ENCODE peak calls at places on chromosomes 5 and 9, in four cellular contexts. C, Z, E and S are unnamed samples.

GRCh38 chr9:126043691-126044090 is 282.9 kb upstream of the MVB12B start:
- DNase-seq in Z (no peak), E (no peak), C (no peak), S (no peak)

GRCh38 chr5:73280821-73281746 is 108.1 kb downstream of the TMEM174 start:
- DNase-seq in C (no peak), Z (no peak), E (no peak), S (no peak)

GRCh38 chr9:6564868-6565267 is 80.7 kb downstream of the GLDC start:
- DNase-seq in C (no peak), Z (no peak), E (peak), S (no peak)

GRCh38 chr9:125525846-125526619 is 181.0 kb downstream of the MAPKAP1 start:
- DNase-seq in E (no peak), Z (no peak), C (no peak), S (no peak)

GRCh38 chr5:99285606-99286005 is 356.8 kb upstream of the CHD1 start:
- DNase-seq in E (no peak), Z (no peak), C (no peak), S (no peak)

GRCh38 chr5:111251941-111252340 is 27.8 kb downstream of the CAMK4 start:
- DNase-seq in Z (no peak), E (no peak), C (no peak), S (no peak)

GRCh38 chr5:148011407-148012124 is 52.2 kb upstream of the SPINK5 start:
- DNase-seq in Z (no peak), C (no peak), E (no peak), S (no peak)

GRCh38 chr9:119366909-119367690 is 2.1 kb downstream of the BRINP1 start:
- DNase-seq in C (no peak), Z (no peak), E (no peak), S (no peak)

GRCh38 chr5:68995847-68996204 is 98.0 kb upstream of the SLC30A5 start:
- DNase-seq in Z (no peak), C (no peak), E (no peak), S (no peak)

GRCh38 chr5:127577458-127577857 is 60.0 kb downstream of the PRRC1 start:
- DNase-seq in C (no peak), Z (no peak), E (no peak), S (no peak)

GRCh38 chr5:144026286-144026685 is 144.2 kb downstream of the YIPF5 start:
- DNase-seq in C (no peak), E (no peak), Z (no peak), S (no peak)

GRCh38 chr9:1879501-1879900 is 135.6 kb upstream of the SMARCA2 start:
- DNase-seq in C (no peak), E (no peak), Z (no peak), S (no peak)

GRCh38 chr5:112975721-112976431 is 722 bp upstream of the DCP2 start:
- DNase-seq in Z (no peak), C (no peak), E (no peak), S (no peak)

GRCh38 chr5:157269763-157270272 is 3.9 kb downstream of the CYFIP2 start:
- DNase-seq in Z (no peak), C (no peak), E (no peak), S (no peak)

GRCh38 chr9:89363311-89363670 is 45.0 kb downstream of the SECISBP2 start:
- DNase-seq in Z (peak), C (no peak), E (peak), S (no peak)

GRCh38 chr9:34961574-34962480 is 3.7 kb downstream of the PHF24 start:
- DNase-seq in E (no peak), Z (no peak), C (no peak), S (no peak)

GRCh38 chr5:81482595-81482994 is 88.7 kb upstream of the ACOT12 start:
- DNase-seq in C (no peak), Z (no peak), E (no peak), S (no peak)

GRCh38 chr5:81268797-81269196 is 32.6 kb upstream of the ZCCHC9 start:
- DNase-seq in E (no peak), Z (no peak), C (no peak), S (no peak)

GRCh38 chr9:135663857-135664256 is 748 bp downstream of the LCN9 start:
- DNase-seq in Z (peak), C (no peak), E (no peak), S (no peak)
- H3K27ac ChIP-seq in Z (no peak), C (no peak), E (no peak), S (no peak)

DNA sequence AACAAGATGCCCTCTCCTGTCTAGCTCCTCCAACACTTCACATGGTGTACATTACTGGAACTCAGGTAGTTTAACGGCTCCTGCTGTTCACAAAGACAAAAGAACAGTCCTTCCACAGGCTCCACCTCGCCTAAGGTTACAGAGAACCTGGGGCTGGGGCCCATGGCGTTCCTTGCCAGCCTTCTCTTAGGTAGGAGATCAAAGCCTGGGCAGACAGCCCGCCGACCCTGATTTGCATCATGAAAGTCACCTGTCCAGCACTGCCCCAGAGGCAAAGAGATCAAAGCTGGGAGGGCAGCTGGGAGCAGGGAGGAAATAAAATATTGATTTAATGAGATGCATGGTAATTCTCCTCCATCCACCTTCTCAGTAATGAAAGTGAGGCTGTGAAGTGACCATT is 115.0 kb upstream of the SLIT3 start:
- DNase-seq in C (no peak), Z (no peak), E (no peak), S (no peak)
- H3K27ac ChIP-seq in C (no peak), Z (peak), E (no peak), S (no peak)

GRCh38 chr9:15138357-15138686 is 168.7 kb downstream of the TTC39B start:
- DNase-seq in E (no peak), C (no peak), Z (no peak), S (no peak)
- H3K27ac ChIP-seq in E (no peak), C (no peak), Z (no peak), S (no peak)

GRCh38 chr9:113187935-113188595 is 33.0 kb downstream of the FKBP15 start:
- DNase-seq in C (no peak), Z (peak), E (no peak), S (no peak)

GRCh38 chr9:113184089-113184488 is 33.3 kb downstream of the SLC31A2 start:
- DNase-seq in E (no peak), C (no peak), Z (no peak), S (no peak)

GRCh38 chr9:113185271-113185670 is 34.5 kb downstream of the SLC31A2 start:
- DNase-seq in E (no peak), C (no peak), Z (no peak), S (no peak)

GRCh38 chr9:113184509-113184908 is 33.7 kb downstream of the SLC31A2 start:
- DNase-seq in E (no peak), C (no peak), Z (no peak), S (no peak)

GRCh38 chr9:113186241-113186755 is 34.8 kb downstream of the FKBP15 start:
- DNase-seq in C (no peak), E (no peak), Z (no peak), S (no peak)
- H3K27ac ChIP-seq in C (no peak), E (no peak), Z (no peak), S (no peak)

GRCh38 chr5:58410441-58410840 is 49.4 kb downstream of the PLK2 start:
- DNase-seq in Z (no peak), C (no peak), E (no peak), S (no peak)
- H3K27ac ChIP-seq in Z (no peak), C (no peak), E (no peak), S (no peak)